ENCODE peak calls at places on chromosome X, in ten cellular contexts. N is colonic mucosa; E is heart right ventricle; Y is kidney; S is upper lobe of right lung; B is ovary; I is tibial nerve; K is CD4-positive, alpha-beta memory T cell; J is left ventricle myocardium inferior; U is tibial artery. M is an unnamed sample.

GRCh38 chrX:110944793-110945466 is 149.3 kb upstream of the CHRDL1 start:
- DNase-seq in N (no peak), E (no peak), Y (no peak), S (no peak), B (no peak), I (no peak), K (no peak), J (no peak), U (no peak), M (peak; percentile 64)

GRCh38 chrX:11351375-11352295 is 58.4 kb downstream of the AMELX start:
- DNase-seq in N (peak; percentile 27), E (peak; percentile 73), Y (peak; percentile 69), S (no peak), B (peak; percentile 48), I (peak; percentile 14), K (no peak), J (peak; percentile 63), U (peak; percentile 65), M (no peak)

GRCh38 chrX:84441143-84441542 is 61.1 kb downstream of the HDX start:
- DNase-seq in N (no peak), E (no peak), Y (no peak), S (no peak), B (no peak), I (no peak), K (no peak), J (no peak), U (no peak), M (no peak)

GRCh38 chrX:117510453-117510852 is 606.2 kb downstream of the KLHL13 start:
- DNase-seq in N (no peak), E (no peak), Y (no peak), S (no peak), B (no peak), I (no peak), K (no peak), J (no peak), U (no peak), M (no peak)

GRCh38 chrX:111511477-111511876 is at the start of gene SERTM2:
- DNase-seq in N (no peak), E (no peak), Y (no peak), S (no peak), B (no peak), I (no peak), K (no peak), J (no peak), U (no peak), M (no peak)

GRCh38 chrX:27765718-27766117 is 42.1 kb upstream of the MAGEB10 start:
- DNase-seq in N (no peak), E (no peak), Y (no peak), S (no peak), B (no peak), I (no peak), K (no peak), J (no peak), U (no peak), M (no peak)

GRCh38 chrX:75181721-75182120 is 25.6 kb upstream of the ABCB7 start:
- DNase-seq in N (no peak), E (no peak), Y (no peak), S (no peak), B (no peak), I (no peak), K (no peak), J (no peak), U (no peak), M (no peak)

GRCh38 chrX:37599735-37600134 is 28.3 kb downstream of the LANCL3 start:
- DNase-seq in N (no peak), E (no peak), Y (no peak), S (no peak), B (no peak), I (no peak), K (no peak), J (no peak), U (no peak), M (peak; percentile 43)

GRCh38 chrX:7133036-7133412 is 14.5 kb upstream of the STS start:
- DNase-seq in N (no peak), E (peak; percentile 42), Y (peak; percentile 62), S (no peak), B (peak; percentile 23), I (no peak), K (no peak), J (peak; percentile 19), U (no peak), M (no peak)

GRCh38 chrX:15202458-15203177 is 67.3 kb downstream of the ASB9 start:
- DNase-seq in N (no peak), E (no peak), Y (no peak), S (no peak), B (no peak), I (no peak), K (no peak), J (no peak), U (no peak), M (no peak)

DNA sequence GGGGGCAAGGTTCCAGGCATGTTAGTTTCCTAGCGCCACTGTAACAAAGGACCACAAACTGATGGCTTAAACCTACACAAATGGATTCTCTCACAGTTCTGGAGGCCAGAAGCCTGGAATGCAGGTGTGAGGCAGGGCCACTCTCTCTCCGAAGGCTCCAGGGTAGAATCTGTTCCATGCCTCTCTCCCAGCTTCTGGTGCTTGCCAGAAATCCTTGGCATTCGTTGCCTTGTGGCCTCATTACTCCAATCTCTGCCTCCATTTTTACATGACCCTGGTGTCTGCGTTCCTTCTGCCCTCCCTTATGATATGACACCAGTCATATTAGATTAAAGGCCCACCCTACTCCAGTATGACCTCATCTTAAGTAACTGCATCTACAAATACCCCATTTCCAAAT is 39.6 kb downstream of the CLDN34 start:
- DNase-seq in N (no peak), E (no peak), Y (no peak), S (no peak), B (no peak), I (no peak), K (no peak), J (no peak), U (no peak), M (no peak)
- H3K4me1 ChIP-seq in N (no peaks in the 10 kb centered on the region), E (peaks cover 13% of the 10 kb centered on the region), Y (no peaks in the 10 kb centered on the region), S (peaks cover 2% of the 10 kb centered on the region), B (no peaks in the 10 kb centered on the region), I (no peaks in the 10 kb centered on the region), K (peaks cover 14% of the 10 kb centered on the region), J (peaks cover 16% of the 10 kb centered on the region), U (peaks cover 5% of the 10 kb centered on the region), M (no peaks in the 10 kb centered on the region)

DNA sequence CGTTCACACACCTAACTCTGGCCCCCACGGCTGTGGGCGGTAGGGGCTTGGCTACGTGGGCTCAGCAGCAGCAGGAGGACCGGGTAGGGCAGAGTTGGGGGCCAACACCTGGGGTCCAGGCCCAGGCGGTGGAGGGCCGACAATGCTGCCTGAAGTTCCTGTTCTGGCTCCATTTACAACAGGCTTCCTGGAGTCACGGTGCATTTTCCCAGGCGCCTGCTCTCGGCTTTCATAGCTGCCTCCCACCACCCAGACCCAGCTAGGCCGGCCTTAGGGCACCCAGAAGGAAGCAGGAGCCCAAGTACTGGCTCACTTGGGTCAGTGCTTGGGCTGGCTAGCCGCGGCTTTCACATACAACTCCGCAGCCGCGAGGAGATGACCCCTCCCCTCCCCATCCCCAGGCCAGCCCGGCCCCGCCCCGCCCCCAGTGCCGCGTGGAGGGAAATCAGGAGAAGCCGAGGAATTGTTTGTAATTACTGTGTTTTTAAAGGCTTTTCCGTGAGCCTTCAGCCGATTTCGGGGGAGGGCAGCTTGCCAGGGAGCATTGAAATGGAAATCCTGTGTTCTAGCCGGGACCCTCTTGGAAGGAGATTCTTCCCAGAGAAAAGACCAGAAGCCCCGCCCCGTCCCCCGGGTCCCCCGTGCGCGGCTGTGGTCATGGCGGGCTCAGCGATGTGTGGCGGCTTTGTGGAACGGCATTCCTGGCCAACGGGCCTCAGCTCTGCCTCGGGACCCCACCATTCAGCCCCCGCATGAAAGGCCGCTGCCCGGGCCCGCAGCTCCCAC is 28.5 kb downstream of the PJA1 start:
- DNase-seq in N (peak; percentile 26), E (peak; percentile 30), Y (peak; percentile 82), S (no peak), B (peak; percentile 55), I (peak; percentile 19), K (no peak), J (peak; percentile 47), U (no peak), M (no peak)
- H3K4me1 ChIP-seq in N (no peaks in the 10 kb centered on the region), E (peaks cover 17% of the 10 kb centered on the region), Y (no peaks in the 10 kb centered on the region), S (no peaks in the 10 kb centered on the region), B (peaks cover 2% of the 10 kb centered on the region), I (no peaks in the 10 kb centered on the region), K (no peaks in the 10 kb centered on the region), J (peaks cover 6% of the 10 kb centered on the region), U (peaks cover 14% of the 10 kb centered on the region), M (no peaks in the 10 kb centered on the region)

DNA sequence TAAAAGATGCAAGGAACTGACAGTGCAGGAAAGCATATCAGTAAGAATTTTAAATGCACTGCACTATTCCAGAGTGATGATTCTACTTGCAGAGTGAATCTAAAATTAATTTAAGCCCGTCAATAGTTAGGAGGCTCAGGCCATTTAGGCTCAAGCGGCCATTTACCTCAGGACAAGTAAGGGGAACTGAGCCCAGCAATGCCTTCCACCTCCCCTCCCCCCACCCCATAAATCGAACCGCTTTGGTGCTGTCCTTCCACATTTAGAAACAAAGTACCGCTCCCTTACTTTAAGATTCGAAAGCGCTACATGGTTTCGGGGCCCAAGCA is 665 bp downstream of the RBM41 start:
- DNase-seq in N (no peak), E (no peak), Y (no peak), S (no peak), B (no peak), I (no peak), K (no peak), J (no peak), U (no peak), M (no peak)
- H3K4me1 ChIP-seq in N (no peaks in the 10 kb centered on the region), E (peaks cover 13% of the 10 kb centered on the region), Y (peaks cover 4% of the 10 kb centered on the region), S (no peaks in the 10 kb centered on the region), B (no peaks in the 10 kb centered on the region), I (no peaks in the 10 kb centered on the region), K (peaks cover 17% of the 10 kb centered on the region), J (peaks cover 15% of the 10 kb centered on the region), U (no peaks in the 10 kb centered on the region), M (peaks cover 5% of the 10 kb centered on the region)

GRCh38 chrX:41732260-41732659 is 8.3 kb downstream of the GPR82 start:
- DNase-seq in N (no peak), E (no peak), Y (no peak), S (no peak), B (no peak), I (no peak), K (no peak), J (no peak), U (no peak), M (no peak)

GRCh38 chrX:41737065-41737464 is 13.1 kb downstream of the GPR82 start:
- DNase-seq in N (no peak), E (no peak), Y (no peak), S (no peak), B (no peak), I (no peak), K (peak; percentile 4), J (no peak), U (no peak), M (no peak)

GRCh38 chrX:41730101-41730500 is 6.1 kb downstream of the GPR82 start:
- DNase-seq in N (no peak), E (no peak), Y (no peak), S (no peak), B (no peak), I (no peak), K (no peak), J (no peak), U (no peak), M (no peak)

GRCh38 chrX:41734530-41734929 is 10.5 kb downstream of the GPR82 start:
- DNase-seq in N (no peak), E (no peak), Y (no peak), S (no peak), B (no peak), I (no peak), K (no peak), J (no peak), U (no peak), M (no peak)

DNA sequence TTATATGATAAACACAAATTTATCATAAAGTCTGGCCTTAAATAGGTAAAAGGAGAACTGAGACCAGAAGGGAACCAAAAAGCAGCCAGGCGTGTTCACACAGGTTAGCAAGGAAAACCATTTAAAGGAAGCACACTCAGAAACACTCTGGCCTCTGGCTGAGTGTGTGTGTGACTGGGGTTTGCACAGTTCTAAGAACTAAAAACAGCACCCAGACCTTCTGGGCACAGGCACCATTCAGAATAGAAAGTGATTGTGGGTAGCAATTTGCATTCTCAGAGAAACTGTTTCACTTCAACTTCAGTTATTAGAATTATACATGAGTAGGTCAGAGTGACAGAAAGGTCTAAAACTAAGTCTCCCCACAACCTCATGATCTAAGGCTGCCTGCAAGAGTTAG is 10.0 kb downstream of the GPR82 start:
- DNase-seq in N (no peak), E (no peak), Y (no peak), S (no peak), B (no peak), I (no peak), K (no peak), J (no peak), U (no peak), M (no peak)
- H3K4me1 ChIP-seq in N (no peaks in the 10 kb centered on the region), E (no peaks in the 10 kb centered on the region), Y (no peaks in the 10 kb centered on the region), S (no peaks in the 10 kb centered on the region), B (no peaks in the 10 kb centered on the region), I (no peaks in the 10 kb centered on the region), K (no peaks in the 10 kb centered on the region), J (peaks cover 7% of the 10 kb centered on the region), U (no peaks in the 10 kb centered on the region), M (no peaks in the 10 kb centered on the region)

M was measured in pancreas.